ENCODE peak calls at places on chromosomes 11 and 22, in ten cellular contexts. J is ovary; H is A172; S is NCI-H460; O is left lobe of liver; Q is uterus; U is trophoblast cell; T is GM12891; I is GM03348; B is activated naive CD4-positive, alpha-beta T cell treated with anti-CD3 and anti-CD28 coated beads for 36 hours. G is an unnamed sample.

GRCh38 chr22:46653596-46653995 is 33.4 kb downstream of the GRAMD4 start:
- DNase-seq in J (no peak), H (no peak), S (no peak), O (no peak), Q (no peak), U (no peak), T (peak; percentile 60), I (no peak), B (peak; percentile 81), G (no peak)

GRCh38 chr11:79902493-79902892 is 461.7 kb upstream of the TENM4 start:
- DNase-seq in J (no peak), H (no peak), S (no peak), O (no peak), Q (no peak), U (no peak), T (no peak), I (no peak), B (no peak), G (no peak)

GRCh38 chr22:24303007-24303406 is 32.4 kb downstream of the SPECC1L start:
- DNase-seq in J (no peak), H (no peak), S (no peak), O (no peak), Q (no peak), U (no peak), T (no peak), I (no peak), B (no peak), G (no peak)

GRCh38 chr11:119169272-119169719 is 771 bp downstream of the NLRX1 start:
- DNase-seq in J (no peak), H (peak; percentile 9), S (no peak), O (no peak), Q (peak; percentile 60), U (peak; percentile 78), T (peak; percentile 52), I (peak; percentile 59), B (peak; percentile 66), G (no peak)

GRCh38 chr22:30809086-30809485 is 114.4 kb downstream of the OSBP2 start:
- DNase-seq in J (no peak), H (peak; percentile 38), S (no peak), O (no peak), Q (no peak), U (no peak), T (no peak), I (no peak), B (no peak), G (no peak)

GRCh38 chr11:100094121-100094865 is 592.8 kb upstream of the ARHGAP42 start:
- DNase-seq in J (no peak), H (no peak), S (no peak), O (no peak), Q (no peak), U (no peak), T (no peak), I (no peak), B (no peak), G (no peak)

GRCh38 chr22:33427461-33427860 is 369.3 kb upstream of the SYN3 start:
- DNase-seq in J (no peak), H (no peak), S (no peak), O (no peak), Q (no peak), U (no peak), T (no peak), I (no peak), B (no peak), G (no peak)

GRCh38 chr11:22787565-22788162 is 41.9 kb downstream of the SVIP start:
- DNase-seq in J (no peak), H (peak; percentile 45), S (peak; percentile 23), O (no peak), Q (no peak), U (peak; percentile 4), T (no peak), I (peak; percentile 60), B (peak; percentile 49), G (peak; percentile 27)

GRCh38 chr11:35316161-35316560 is 103.2 kb downstream of the SLC1A2 start:
- DNase-seq in J (no peak), H (no peak), S (no peak), O (no peak), Q (no peak), U (no peak), T (no peak), I (no peak), B (no peak), G (no peak)

GRCh38 chr11:68043349-68044144 is 4.7 kb downstream of the TCIRG1 start:
- DNase-seq in J (peak; percentile 33), H (peak; percentile 96), S (peak; percentile 26), O (no peak), Q (peak; percentile 62), U (no peak), T (no peak), I (peak; percentile 87), B (no peak), G (no peak)

GRCh38 chr11:131674051-131674755 is 303.8 kb downstream of the NTM start:
- DNase-seq in J (peak; percentile 77), H (peak; percentile 54), S (peak; percentile 42), O (peak; percentile 70), Q (peak; percentile 45), U (peak; percentile 69), T (peak; percentile 62), I (peak; percentile 92), B (peak; percentile 72), G (no peak)

GRCh38 chr11:103736986-103737622 is 299.3 kb upstream of the DDI1 start:
- DNase-seq in J (no peak), H (no peak), S (no peak), O (no peak), Q (no peak), U (no peak), T (no peak), I (no peak), B (no peak), G (no peak)

GRCh38 chr11:45082744-45083543 is 63.5 kb upstream of the PRDM11 start:
- DNase-seq in J (no peak), H (no peak), S (no peak), O (no peak), Q (no peak), U (no peak), T (no peak), I (no peak), B (no peak), G (peak; percentile 81)

GRCh38 chr11:61189933-61190332 is 13.4 kb upstream of the PGA3 start:
- DNase-seq in J (no peak), H (no peak), S (no peak), O (no peak), Q (no peak), U (no peak), T (no peak), I (no peak), B (no peak), G (no peak)